ENCODE peak calls at places on chromosomes 6 and 20, in seven cellular contexts. U is H1, P is GM12878, V is HepG2, L is SK-N-SH, J is K562, Q is Panc1. D is an unnamed sample.

GRCh38 chr20:62997626-62998025 is 9.1 kb downstream of the BHLHE23 start:
- DNase-seq in U (no peak), P (no peak), V (no peak), L (no peak), J (no peak), Q (no peak), D (no peak)

GRCh38 chr6:169935348-169935718 is 183.9 kb downstream of the ERMARD start:
- DNase-seq in U (no peak), P (no peak), V (no peak), L (no peak), J (no peak), Q (no peak), D (no peak)

GRCh38 chr6:118594877-118595276 is 46.8 kb downstream of the PLN start:
- DNase-seq in U (no peak), P (no peak), V (no peak), L (no peak), J (no peak), Q (no peak), D (no peak)

GRCh38 chr20:31606928-31607639 is 2.0 kb downstream of the ID1 start:
- DNase-seq in U (no peak), P (no peak), V (peak; percentile 99), L (peak; percentile 69), J (peak; percentile 94), Q (no peak), D (peak; percentile 93)

GRCh38 chr6:12331951-12332749 is 42.0 kb downstream of the EDN1 start:
- DNase-seq in U (no peak), P (no peak), V (peak; percentile 90), L (no peak), J (no peak), Q (no peak), D (no peak)

GRCh38 chr20:52972190-52972937 is at the start of gene TSHZ2:
- DNase-seq in U (no peak), P (no peak), V (peak; percentile 24), L (peak; percentile 82), J (no peak), Q (no peak), D (no peak)

GRCh38 chr6:21999012-21999528 is 297.8 kb downstream of the PRL start:
- DNase-seq in U (no peak), P (no peak), V (no peak), L (peak; percentile 61), J (no peak), Q (no peak), D (no peak)

GRCh38 chr6:77361018-77361417 is 102.3 kb downstream of the HTR1B start:
- DNase-seq in U (no peak), P (no peak), V (no peak), L (no peak), J (no peak), Q (no peak), D (no peak)

GRCh38 chr6:74197310-74197709 is 501.3 kb downstream of the CD109 start:
- DNase-seq in U (no peak), P (no peak), V (no peak), L (no peak), J (no peak), Q (no peak), D (no peak)

GRCh38 chr6:97705568-97705967 is 422.6 kb upstream of the MMS22L start:
- DNase-seq in U (no peak), P (no peak), V (peak; percentile 5), L (peak; percentile 17), J (peak; percentile 2), Q (no peak), D (peak; percentile 7)

GRCh38 chr6:24882295-24882694 is 53.5 kb downstream of the RIPOR2 start:
- DNase-seq in U (no peak), P (no peak), V (no peak), L (no peak), J (no peak), Q (no peak), D (no peak)

GRCh38 chr6:40717411-40718057 is 130.4 kb upstream of the LRFN2 start:
- DNase-seq in U (no peak), P (no peak), V (no peak), L (no peak), J (no peak), Q (no peak), D (no peak)

GRCh38 chr6:170435766-170436165 is 117.3 kb downstream of the PSMB1 start:
- DNase-seq in U (no peak), P (no peak), V (no peak), L (no peak), J (no peak), Q (no peak), D (no peak)

GRCh38 chr6:107318100-107318736 is 141.1 kb downstream of the PDSS2 start:
- DNase-seq in U (peak; percentile 27), P (peak; percentile 7), V (peak; percentile 44), L (peak; percentile 64), J (peak; percentile 74), Q (peak; percentile 42), D (peak; percentile 26)

GRCh38 chr6:168032383-168032760 is 34.9 kb downstream of the KIF25 start:
- DNase-seq in U (no peak), P (no peak), V (no peak), L (no peak), J (no peak), Q (no peak), D (no peak)

GRCh38 chr20:3784863-3785239 is 1.7 kb downstream of the CENPB start:
- DNase-seq in U (no peak), P (no peak), V (no peak), L (no peak), J (no peak), Q (no peak), D (no peak)

GRCh38 chr6:30154709-30155521 is 6.1 kb downstream of the TRIM10 start:
- DNase-seq in U (no peak), P (no peak), V (peak; percentile 82), L (no peak), J (no peak), Q (no peak), D (no peak)

GRCh38 chr6:46453221-46453620 is 38.0 kb downstream of the RCAN2 start:
- DNase-seq in U (no peak), P (no peak), V (no peak), L (no peak), J (no peak), Q (no peak), D (no peak)

GRCh38 chr6:14464049-14464448 is 346.5 kb downstream of the CD83 start:
- DNase-seq in U (no peak), P (no peak), V (no peak), L (no peak), J (peak; percentile 81), Q (no peak), D (no peak)
- TF ChIP-seq CTCF in U (peak; percentile 11), P (no peak), V (no peak), L (no peak), J (peak; percentile 78), Q (peak; percentile 14), D (no peak)

GRCh38 chr20:58876437-58876836 is 23.9 kb downstream of the GNAS start:
- DNase-seq in U (no peak), P (no peak), V (no peak), L (no peak), J (no peak), Q (no peak), D (no peak)

GRCh38 chr20:58877374-58878360 is 25.2 kb downstream of the GNAS start:
- DNase-seq in U (no peak), P (no peak), V (no peak), L (peak; percentile 71), J (no peak), Q (no peak), D (no peak)

GRCh38 chr20:58875111-58875510 is 22.6 kb downstream of the GNAS start:
- DNase-seq in U (no peak), P (no peak), V (no peak), L (no peak), J (no peak), Q (no peak), D (no peak)

GRCh38 chr20:58874469-58874868 is 22.0 kb downstream of the GNAS start:
- DNase-seq in U (no peak), P (no peak), V (no peak), L (no peak), J (no peak), Q (no peak), D (no peak)

DNA sequence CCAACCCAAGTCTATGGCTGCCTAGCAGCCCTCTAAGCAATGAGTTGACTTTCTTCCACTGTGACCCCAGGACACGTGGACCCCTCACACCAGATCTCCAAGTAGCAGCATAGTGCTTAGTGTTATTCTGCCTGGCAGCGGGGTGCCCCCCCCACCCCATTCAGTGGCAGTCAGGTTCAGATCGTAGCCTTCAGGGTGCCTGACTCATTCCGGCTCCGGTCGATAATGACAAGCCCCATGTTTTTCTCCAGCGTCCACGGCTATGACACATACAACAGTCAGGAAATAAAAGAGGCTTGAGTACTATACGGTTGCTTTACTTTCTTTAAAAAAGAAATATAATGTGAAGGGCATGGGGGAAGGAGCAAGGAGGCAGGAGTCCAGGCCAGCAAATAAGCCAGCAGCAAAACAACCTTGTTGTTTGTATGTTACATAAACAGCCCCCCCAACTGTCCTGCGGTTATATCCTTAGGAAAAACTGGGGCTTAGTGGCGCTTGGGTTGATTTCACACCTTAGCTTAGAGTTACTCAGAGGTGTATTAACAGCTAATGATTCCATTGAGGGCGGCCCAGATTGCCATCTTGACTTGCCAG is 23.1 kb downstream of the GNAS start:
- DNase-seq in U (no peak), P (no peak), V (no peak), L (no peak), J (peak; percentile 53), Q (no peak), D (no peak)
- TF ChIP-seq SIN3A in U (no peak), P (no peak), V (no peak), L (no peak), J (no peak), Q (no peak), D (no peak)

DNA sequence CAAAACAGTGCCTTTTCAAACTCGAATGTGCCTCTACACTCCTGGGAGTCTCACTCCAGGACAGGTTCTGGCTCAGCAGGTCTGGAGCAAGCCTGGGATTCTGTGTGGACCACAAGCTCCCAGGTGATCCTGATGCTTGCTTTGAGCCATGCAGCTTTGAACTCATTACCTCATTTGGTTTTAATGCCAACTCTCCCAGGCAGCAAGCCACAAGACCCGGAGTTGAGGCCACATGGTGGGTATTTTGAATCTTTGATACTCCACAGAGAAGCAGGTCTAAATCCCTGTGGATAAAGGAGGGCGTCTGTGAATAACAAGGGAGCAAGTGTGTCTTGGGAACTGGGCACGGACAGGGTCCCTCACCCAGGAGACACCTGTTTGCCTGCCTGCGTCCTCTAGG is 205.4 kb upstream of the CST7 start:
- DNase-seq in U (no peak), P (no peak), V (no peak), L (no peak), J (no peak), Q (no peak), D (no peak)
- TF ChIP-seq CTCF in U (no peak), P (no peak), V (no peak), L (no peak), J (no peak), Q (no peak), D (no peak)

DNA sequence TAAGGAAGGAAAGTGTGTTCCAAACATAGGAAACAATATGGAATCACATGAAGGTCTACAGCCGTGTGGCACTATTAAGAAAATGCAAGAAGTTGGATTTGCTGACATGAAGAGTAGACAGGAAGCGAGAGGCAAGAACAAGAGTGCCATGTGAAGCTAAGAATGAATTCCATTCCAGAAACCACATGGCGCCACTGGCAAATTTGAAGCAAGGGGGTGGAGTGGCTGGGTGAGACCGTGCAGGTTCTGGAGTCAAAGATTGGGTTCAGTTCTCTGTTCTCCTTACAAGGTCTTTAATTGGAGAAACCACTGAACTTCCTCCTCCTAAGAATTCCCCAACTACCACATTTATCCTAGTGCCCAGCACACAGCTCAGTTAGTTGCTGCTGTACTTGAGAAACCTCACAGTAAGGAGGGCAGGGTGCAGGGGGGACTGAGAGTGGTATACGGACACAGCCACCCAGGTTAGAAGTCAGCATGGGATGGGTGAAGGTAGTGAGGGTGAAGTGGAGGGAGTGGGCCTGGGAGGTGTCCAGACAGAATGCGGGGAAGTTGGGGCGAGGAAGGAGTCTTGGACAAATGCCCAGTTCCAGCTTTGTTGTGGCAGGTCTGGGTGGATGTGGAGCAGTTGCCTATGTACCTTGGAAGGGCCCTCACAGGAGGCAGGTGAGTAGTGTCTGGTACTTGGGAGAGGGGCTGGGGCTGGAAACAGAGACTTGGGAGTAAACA is 14.4 kb downstream of the LYRM4 start:
- DNase-seq in U (no peak), P (no peak), V (no peak), L (no peak), J (no peak), Q (no peak), D (no peak)
- TF ChIP-seq SIN3A in U (no peak), P (no peak), V (no peak), L (no peak), J (no peak), Q (no peak), D (no peak)